ENCODE peak calls at places on chromosomes 11 and 22, in eight cellular contexts. R, O, L, D, K, J, X and N are unnamed samples.

GRCh38 chr22:39242809-39243442 is 1.9 kb downstream of the PDGFB start:
- DNase-seq in D (no peak), O (no peak), X (no peak), J (no peak), K (no peak), L (no peak), R (peak), N (no peak)

GRCh38 chr11:117328414-117329010 is 858 bp downstream of the CEP164 start:
- DNase-seq in X (no peak), L (no peak), D (no peak), J (no peak), K (no peak), R (no peak), O (peak), N (no peak)

GRCh38 chr22:39622881-39623367 is 52.4 kb downstream of the CACNA1I start:
- DNase-seq in J (peak), L (peak), K (no peak), O (peak), R (peak), D (no peak), X (peak), N (no peak)

GRCh38 chr22:27420817-27421361 is 380.7 kb downstream of the MN1 start:
- DNase-seq in R (no peak), D (no peak), L (no peak), K (peak), O (peak), J (peak), X (no peak), N (no peak)

GRCh38 chr11:113806403-113806802 is 26.8 kb downstream of the CLDN25 start:
- DNase-seq in D (no peak), J (no peak), R (peak), L (peak), K (no peak), X (no peak), O (peak), N (no peak)

GRCh38 chr22:18114495-18114894 is 3.9 kb downstream of the TUBA8 start:
- DNase-seq in D (no peak), R (no peak), L (no peak), J (no peak), K (no peak), X (no peak), O (no peak), N (no peak)

GRCh38 chr11:14819596-14819995 is 72.4 kb downstream of the CYP2R1 start:
- DNase-seq in D (no peak), L (no peak), X (no peak), K (no peak), J (no peak), R (no peak), O (no peak), N (no peak)

GRCh38 chr22:47043835-47044721 is 281.6 kb downstream of the TBC1D22A start:
- DNase-seq in X (no peak), D (no peak), R (no peak), O (peak), K (no peak), J (no peak), L (no peak), N (no peak)

GRCh38 chr11:70067591-70068341 is 10.4 kb upstream of the ANO1 start:
- DNase-seq in X (no peak), K (peak), R (no peak), D (no peak), O (no peak), J (no peak), L (no peak), N (no peak)

GRCh38 chr22:24402460-24403192 is 24.8 kb upstream of the ADORA2A start:
- DNase-seq in J (peak), O (peak), K (peak), L (peak), D (no peak), R (no peak), X (no peak), N (peak)

GRCh38 chr11:119000906-119001305 is 3.0 kb downstream of the CENATAC start:
- DNase-seq in R (no peak), D (no peak), J (no peak), O (no peak), L (no peak), X (no peak), K (no peak), N (no peak)

GRCh38 chr22:28025866-28026575 is 107.0 kb upstream of the PITPNB start:
- DNase-seq in D (no peak), J (no peak), R (no peak), K (peak), X (no peak), O (no peak), L (no peak), N (no peak)

GRCh38 chr11:559020-559620 is 1.4 kb downstream of the LMNTD2 start:
- DNase-seq in J (no peak), L (no peak), R (peak), O (no peak), K (no peak), X (no peak), D (no peak), N (no peak)

GRCh38 chr11:27304514-27304913 is 58.5 kb downstream of the CCDC34 start:
- DNase-seq in K (no peak), D (no peak), L (no peak), R (no peak), J (no peak), O (no peak), X (no peak), N (no peak)
- TF ChIP-seq CTCF in K (no peak), D (no peak), L (no peak), R (no peak), J (no peak), O (peak), X (no peak), N (no peak)

DNA sequence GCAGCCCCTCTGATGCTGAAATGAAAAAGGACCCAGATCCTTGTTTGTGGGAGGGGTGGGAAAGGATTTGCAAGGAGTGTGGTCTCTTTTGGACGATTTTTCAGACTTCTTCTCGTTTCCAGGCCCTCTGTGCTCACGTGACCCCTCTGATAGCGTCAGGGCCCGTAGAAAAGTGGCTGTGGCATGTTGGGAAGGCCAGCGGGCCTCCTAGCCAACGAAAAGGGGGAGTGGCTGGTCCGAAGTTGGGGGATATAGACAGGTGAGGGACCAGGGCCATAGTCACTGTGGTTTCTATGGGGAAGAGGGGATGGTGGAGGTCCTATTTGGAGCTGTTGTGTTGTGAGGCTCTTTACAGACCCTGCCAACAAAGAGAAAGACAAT is 6.6 kb downstream of the PARVB start:
- DNase-seq in R (no peak), X (no peak), J (no peak), O (no peak), L (no peak), K (no peak), D (no peak), N (no peak)
- H3K4me3 ChIP-seq in R (no peak), X (no peak), J (no peak), O (no peak), L (no peak), K (no peak), D (no peak), N (no peak)

GRCh38 chr11:31397239-31397834 is 27.7 kb downstream of the DNAJC24 start:
- DNase-seq in K (no peak), D (no peak), O (peak), J (no peak), L (peak), R (peak), X (no peak), N (no peak)
- TF ChIP-seq CTCF in K (no peak), D (peak), O (peak), J (peak), L (peak), R (peak), X (peak), N (peak)

GRCh38 chr11:6482431-6482830 is 1.1 kb downstream of the TIMM10B start:
- DNase-seq in D (no peak), X (no peak), O (no peak), K (no peak), R (no peak), J (no peak), L (no peak), N (no peak)
- H3K4me3 ChIP-seq in D (peak), X (peak), O (peak), K (no peak), R (peak), J (peak), L (peak), N (peak)